ENCODE peak calls at places on chromosomes 3 and 15, in seven cellular contexts. U, I, M, F, T, Q and J are unnamed samples.
A peak's percentile ranks its signal among the peaks of the same experiment; 100 is the strongest.

GRCh38 chr15:70416851-70417250 is 319.1 kb upstream of the TLE3 start:
- DNase-seq in Q (no peak), I (no peak), M (no peak), U (no peak), F (no peak), T (no peak), J (no peak)

GRCh38 chr3:122510878-122511481 is 3.8 kb downstream of the KPNA1 start:
- DNase-seq in Q (no peak), M (no peak), F (no peak), T (no peak), I (no peak), U (no peak), J (no peak)

GRCh38 chr3:152026033-152026556 is 152.7 kb downstream of the SUCNR1 start:
- DNase-seq in F (peak; percentile 78), T (no peak), I (peak; percentile 66), M (no peak), U (no peak), Q (no peak), J (no peak)

GRCh38 chr3:127915115-127915936 is at the start of gene KBTBD12:
- DNase-seq in U (no peak), F (no peak), T (no peak), I (no peak), Q (no peak), M (peak; percentile 86), J (no peak)

GRCh38 chr3:126524429-126524988 is 554 bp downstream of the CHST13 start:
- DNase-seq in F (no peak), U (no peak), Q (no peak), I (no peak), T (peak; percentile 46), M (peak; percentile 61), J (no peak)

GRCh38 chr15:68924866-68925599 is 5.3 kb upstream of the SPESP1 start:
- DNase-seq in Q (peak; percentile 88), M (peak; percentile 78), T (peak; percentile 73), U (peak; percentile 20), I (peak; percentile 68), F (peak; percentile 37), J (peak; percentile 79)

GRCh38 chr3:72031581-72031980 is 246.6 kb upstream of the PROK2 start:
- DNase-seq in T (no peak), M (peak; percentile 30), I (peak; percentile 79), Q (no peak), U (no peak), F (no peak), J (no peak)

GRCh38 chr3:24145981-24146822 is 201.1 kb downstream of the NR1D2 start:
- DNase-seq in F (peak; percentile 53), Q (no peak), T (no peak), I (peak; percentile 41), U (no peak), M (no peak), J (no peak)

GRCh38 chr15:50256188-50257041 is 9.1 kb downstream of the HDC start:
- DNase-seq in F (peak; percentile 61), U (no peak), Q (no peak), M (no peak), T (no peak), I (peak; percentile 60), J (no peak)

GRCh38 chr15:59104602-59104911 is 389 bp upstream of the CCNB2 start:
- DNase-seq in I (no peak), T (no peak), M (no peak), U (no peak), F (no peak), Q (no peak), J (no peak)

GRCh38 chr3:169305460-169305859 is 358.1 kb downstream of the MECOM start:
- DNase-seq in M (no peak), F (no peak), T (no peak), U (no peak), I (no peak), Q (no peak), J (no peak)

GRCh38 chr3:156743859-156744258 is 69.5 kb downstream of the TIPARP start:
- DNase-seq in U (no peak), T (no peak), M (no peak), Q (no peak), F (no peak), I (no peak), J (no peak)

GRCh38 chr15:22229971-22230815 is 149.9 kb downstream of the OR4M2 start:
- DNase-seq in M (no peak), I (no peak), T (no peak), U (no peak), Q (no peak), F (no peak), J (no peak)

GRCh38 chr15:99493461-99493860 is 72.3 kb upstream of the MEF2A start:
- DNase-seq in U (no peak), I (no peak), T (no peak), Q (no peak), F (no peak), M (no peak), J (no peak)

GRCh38 chr3:123150449-123150954 is 51.2 kb upstream of the SEC22A start:
- DNase-seq in U (no peak), T (no peak), F (no peak), I (no peak), M (no peak), Q (no peak), J (peak; percentile 38)

GRCh38 chr3:40079845-40080240 is 229.7 kb upstream of the EIF1B start:
- DNase-seq in M (no peak), F (no peak), U (no peak), T (no peak), Q (no peak), I (no peak), J (no peak)

GRCh38 chr3:171770689-171771620 is 39.3 kb downstream of the PLD1 start:
- DNase-seq in M (no peak), I (peak; percentile 95), T (no peak), U (no peak), Q (peak; percentile 21), F (peak; percentile 37), J (no peak)

GRCh38 chr3:184259878-184260570 is 1.3 kb downstream of the CAMK2N2 start:
- DNase-seq in T (no peak), F (no peak), M (peak; percentile 66), I (peak; percentile 14), Q (peak; percentile 55), U (no peak), J (no peak)

GRCh38 chr3:30598663-30599545 is 7.5 kb upstream of the TGFBR2 start:
- DNase-seq in T (no peak), F (no peak), Q (no peak), M (no peak), U (no peak), I (no peak), J (no peak)

GRCh38 chr3:38168151-38168987 is 3.0 kb downstream of the OXSR1 start:
- DNase-seq in T (no peak), U (no peak), I (peak; percentile 66), M (no peak), F (no peak), Q (no peak), J (no peak)

GRCh38 chr15:60781211-60781713 is 302.3 kb upstream of the ICE2 start:
- DNase-seq in T (no peak), I (no peak), M (peak; percentile 34), U (no peak), Q (no peak), F (no peak), J (no peak)

GRCh38 chr3:145807990-145808389 is 353.0 kb downstream of the PLOD2 start:
- DNase-seq in U (no peak), T (peak; percentile 8), I (peak; percentile 2), Q (peak; percentile 8), F (no peak), M (peak; percentile 29), J (no peak)

GRCh38 chr15:71251548-71252035 is 136.3 kb downstream of the THSD4 start:
- DNase-seq in I (no peak), M (no peak), F (no peak), U (no peak), Q (peak; percentile 70), T (no peak), J (no peak)

GRCh38 chr15:93566777-93567176 is 477.8 kb upstream of the RGMA start:
- DNase-seq in M (no peak), Q (no peak), U (no peak), F (no peak), T (no peak), I (peak; percentile 97), J (no peak)

GRCh38 chr3:186821429-186822367 is 15.4 kb upstream of the RFC4 start:
- DNase-seq in U (no peak), F (no peak), T (peak; percentile 78), Q (peak; percentile 36), M (no peak), I (peak; percentile 24), J (no peak)

GRCh38 chr3:173589116-173589515 is 191.6 kb downstream of the NLGN1 start:
- DNase-seq in M (no peak), F (no peak), Q (no peak), T (no peak), U (no peak), I (no peak), J (no peak)

GRCh38 chr15:98812711-98813441 is 164.5 kb downstream of the IGF1R start:
- DNase-seq in M (no peak), Q (peak; percentile 36), F (no peak), U (no peak), T (no peak), I (no peak), J (no peak)

GRCh38 chr15:77144028-77144427 is 73.1 kb upstream of the TSPAN3 start:
- DNase-seq in Q (no peak), F (peak; percentile 10), T (no peak), I (peak; percentile 25), U (no peak), M (no peak), J (no peak)

GRCh38 chr3:133938770-133939495 is 43.3 kb upstream of the RAB6B start:
- DNase-seq in M (no peak), F (no peak), Q (no peak), I (peak; percentile 60), T (no peak), U (no peak), J (no peak)

GRCh38 chr3:20811631-20812030 is 625.6 kb upstream of the SGO1 start:
- DNase-seq in U (no peak), M (no peak), F (no peak), Q (no peak), I (no peak), T (no peak), J (no peak)

GRCh38 chr3:107392549-107393165 is 15.4 kb downstream of the CCDC54 start:
- DNase-seq in I (peak; percentile 75), T (no peak), Q (no peak), F (no peak), M (no peak), U (no peak), J (no peak)

GRCh38 chr15:90883971-90884718 is at the start of gene FES:
- DNase-seq in Q (no peak), M (peak; percentile 87), F (no peak), I (no peak), T (no peak), U (peak; percentile 36), J (no peak)